ENCODE peak calls at places on chromosomes 5 and 9, in seven cellular contexts. N is adipocyte; S is HTR-8/SVneo; L is activated CD8-positive, alpha-beta memory T cell treated with anti-CD3 and anti-CD28 coated beads, Interleukin-2, amount 50 U/mL, for 48 hours; O is stimulated activated CD4-positive, alpha-beta T cell treated with anti-CD3 and anti-CD28 coated beads, Interleukin-1b, Interleukin-23, amount 100 ng/mL, for 4 hours; V is T-helper 9 cell; W is amniotic stem cell. E is an unnamed sample.

GRCh38 chr9:35635730-35636129 is 15.0 kb downstream of the SIT1 start:
- DNase-seq in S (no peak), W (no peak), L (no peak), O (no peak), N (no peak), V (no peak), E (no peak)

GRCh38 chr5:9350301-9350797 is 195.5 kb downstream of the SEMA5A start:
- DNase-seq in W (no peak), N (no peak), O (no peak), S (no peak), L (no peak), V (no peak), E (no peak)

GRCh38 chr9:89073397-89073796 is 82.1 kb downstream of the S1PR3 start:
- DNase-seq in V (no peak), S (no peak), O (no peak), L (no peak), W (no peak), N (no peak), E (no peak)

GRCh38 chr5:123203105-123203794 is 114.2 kb downstream of the PRDM6 start:
- DNase-seq in W (no peak), N (peak; percentile 40), O (no peak), V (no peak), S (no peak), L (no peak), E (no peak)

GRCh38 chr9:127981559-127982121 is 851 bp upstream of the EEIG1 start:
- DNase-seq in O (no peak), W (no peak), L (peak; percentile 64), V (no peak), S (no peak), N (no peak), E (no peak)

GRCh38 chr5:78129632-78130031 is 164.9 kb downstream of the AP3B1 start:
- DNase-seq in S (no peak), L (no peak), W (no peak), N (no peak), V (no peak), O (no peak), E (no peak)

GRCh38 chr5:74638776-74639537 is 1.6 kb downstream of the ENC1 start:
- DNase-seq in L (no peak), O (no peak), V (no peak), N (peak; percentile 62), S (no peak), W (no peak), E (no peak)

GRCh38 chr9:84254972-84255371 is 85.6 kb downstream of the SLC28A3 start:
- DNase-seq in O (no peak), V (no peak), N (no peak), S (no peak), W (no peak), L (no peak), E (peak; percentile 57)

GRCh38 chr5:150553911-150554310 is 46.0 kb downstream of the NDST1 start:
- DNase-seq in W (no peak), L (no peak), O (no peak), N (no peak), S (no peak), V (no peak), E (no peak)

GRCh38 chr5:73789851-73790281 is 163.9 kb downstream of the ARHGEF28 start:
- DNase-seq in S (no peak), W (no peak), N (peak; percentile 15), L (no peak), O (no peak), V (no peak), E (no peak)

GRCh38 chr9:68433629-68434028 is 77.2 kb downstream of the PGM5 start:
- DNase-seq in S (no peak), V (no peak), O (no peak), N (no peak), W (no peak), L (no peak), E (no peak)

GRCh38 chr9:70795841-70796240 is 325.6 kb downstream of the TRPM3 start:
- DNase-seq in V (no peak), N (no peak), S (no peak), L (no peak), O (no peak), W (no peak), E (no peak)

GRCh38 chr5:135642179-135642505 is 63.4 kb upstream of the CXCL14 start:
- DNase-seq in L (no peak), S (no peak), N (no peak), V (no peak), O (no peak), W (no peak), E (no peak)

GRCh38 chr5:103519550-103519949 is 43.0 kb downstream of the NUDT12 start:
- DNase-seq in S (no peak), O (no peak), N (no peak), L (no peak), V (no peak), W (no peak), E (no peak)

GRCh38 chr5:133341296-133341695 is 271.0 kb downstream of the FSTL4 start:
- DNase-seq in S (no peak), V (no peak), N (no peak), L (no peak), O (no peak), W (no peak), E (no peak)

GRCh38 chr9:109906766-109907382 is 126.9 kb downstream of the PALM2AKAP2 start:
- DNase-seq in S (peak; percentile 17), L (no peak), N (peak; percentile 65), V (no peak), O (no peak), W (no peak), E (no peak)

GRCh38 chr9:74951725-74952151 is 974 bp downstream of the C9orf40 start:
- DNase-seq in O (peak; percentile 37), V (peak; percentile 34), L (peak; percentile 77), N (peak; percentile 74), S (peak; percentile 18), W (no peak), E (peak; percentile 32)

GRCh38 chr9:91302831-91303230 is 58.9 kb downstream of the AUH start:
- DNase-seq in S (peak; percentile 56), L (no peak), W (peak; percentile 27), O (no peak), V (no peak), N (peak; percentile 78), E (peak; percentile 91)

GRCh38 chr9:121651295-121652036 is at the start of gene DAB2IP:
- DNase-seq in O (peak; percentile 5), V (no peak), W (no peak), L (no peak), N (peak; percentile 88), S (peak; percentile 49), E (no peak)

GRCh38 chr5:96961053-96961452 is 25.2 kb downstream of the LNPEP start:
- DNase-seq in L (no peak), V (no peak), N (no peak), O (no peak), W (no peak), S (no peak), E (no peak)

GRCh38 chr5:83085106-83085505 is 7.8 kb downstream of the XRCC4 start:
- DNase-seq in S (no peak), L (no peak), O (no peak), N (no peak), V (no peak), W (no peak), E (no peak)

GRCh38 chr9:76629205-76629990 is 134.8 kb upstream of the PCA3 start:
- DNase-seq in O (no peak), L (no peak), N (no peak), W (no peak), V (no peak), S (no peak), E (no peak)

GRCh38 chr9:122346478-122347347 is 24.1 kb upstream of the PTGS1 start:
- DNase-seq in N (peak; percentile 63), S (no peak), V (no peak), W (no peak), O (no peak), L (peak; percentile 57), E (no peak)

GRCh38 chr5:17005087-17005828 is 69.2 kb upstream of the MYO10 start:
- DNase-seq in S (no peak), W (no peak), L (no peak), O (no peak), V (no peak), N (no peak), E (no peak)

GRCh38 chr5:98898743-98899142 is 30.1 kb downstream of the CHD1 start:
- DNase-seq in O (no peak), W (no peak), L (no peak), S (no peak), V (no peak), N (no peak), E (no peak)